ENCODE peak calls at places on chromosome 15, in four cellular contexts. One of them, this sample, is unnamed.

GRCh38 chr15:87597346-87598052 is 659.0 kb downstream of the NTRK3 start:
- DNase-seq in CD4-positive, alpha-beta T cell: no peak
- DNase-seq in spleen: no peak
- DNase-seq in left ventricle myocardium inferior: no peak
- DNase-seq in this sample: no peak

GRCh38 chr15:69576035-69576526 is 123.5 kb downstream of the RPLP1 start:
- DNase-seq in CD4-positive, alpha-beta T cell: peak
- DNase-seq in left ventricle myocardium inferior: peak
- DNase-seq in spleen: peak
- DNase-seq in this sample: peak

GRCh38 chr15:74616020-74616939 is 644 bp downstream of the CLK3 start:
- DNase-seq in left ventricle myocardium inferior: peak
- DNase-seq in spleen: peak
- DNase-seq in CD4-positive, alpha-beta T cell: peak
- DNase-seq in this sample: peak

GRCh38 chr15:101128191-101128590 is 123.7 kb downstream of the CHSY1 start:
- DNase-seq in CD4-positive, alpha-beta T cell: no peak
- DNase-seq in spleen: peak
- DNase-seq in left ventricle myocardium inferior: no peak
- DNase-seq in this sample: no peak

GRCh38 chr15:37045241-37045640 is 55.1 kb downstream of the MEIS2 start:
- DNase-seq in spleen: no peak
- DNase-seq in CD4-positive, alpha-beta T cell: no peak
- DNase-seq in left ventricle myocardium inferior: no peak
- DNase-seq in this sample: no peak

GRCh38 chr15:98903377-98904018 is 104.1 kb downstream of the PGPEP1L start:
- DNase-seq in CD4-positive, alpha-beta T cell: no peak
- DNase-seq in spleen: no peak
- DNase-seq in left ventricle myocardium inferior: no peak
- DNase-seq in this sample: no peak

GRCh38 chr15:62928242-62928995 is 114.1 kb upstream of the TPM1 start:
- DNase-seq in CD4-positive, alpha-beta T cell: no peak
- DNase-seq in spleen: no peak
- DNase-seq in left ventricle myocardium inferior: no peak
- DNase-seq in this sample: peak

GRCh38 chr15:98776607-98777281 is 128.4 kb downstream of the IGF1R start:
- DNase-seq in left ventricle myocardium inferior: peak
- DNase-seq in spleen: peak
- DNase-seq in CD4-positive, alpha-beta T cell: peak
- DNase-seq in this sample: peak

GRCh38 chr15:90343391-90343790 is 8.7 kb upstream of the ZNF774 start:
- DNase-seq in CD4-positive, alpha-beta T cell: no peak
- DNase-seq in spleen: no peak
- DNase-seq in left ventricle myocardium inferior: no peak
- DNase-seq in this sample: no peak

GRCh38 chr15:68316061-68316804 is 38.7 kb downstream of the FEM1B start:
- DNase-seq in CD4-positive, alpha-beta T cell: no peak
- DNase-seq in left ventricle myocardium inferior: no peak
- DNase-seq in spleen: peak
- DNase-seq in this sample: no peak

GRCh38 chr15:92601940-92602593 is 53.5 kb downstream of the FAM174B start:
- DNase-seq in left ventricle myocardium inferior: no peak
- DNase-seq in CD4-positive, alpha-beta T cell: no peak
- DNase-seq in spleen: no peak
- DNase-seq in this sample: no peak

GRCh38 chr15:25862469-25863066 is 559 bp downstream of the ATP10A start:
- DNase-seq in left ventricle myocardium inferior: no peak
- DNase-seq in CD4-positive, alpha-beta T cell: peak
- DNase-seq in spleen: no peak
- DNase-seq in this sample: peak

GRCh38 chr15:64825081-64825430 is 391 bp downstream of the PIF1 start:
- DNase-seq in spleen: no peak
- DNase-seq in left ventricle myocardium inferior: no peak
- DNase-seq in CD4-positive, alpha-beta T cell: no peak
- DNase-seq in this sample: no peak

This sample was measured in left ventricle myocardium superior.